ENCODE peak calls at places on chromosomes 2 and 18, in seven cellular contexts. B is activated naive CD4-positive, alpha-beta T cell treated with anti-CD3 and anti-CD28 coated beads, Interleukin-2, amount 50 U/mL, for 72 hours; C is stimulated activated CD4-positive, alpha-beta T cell treated with anti-CD3 and anti-CD28 coated beads, TNF-alpha, amount 100 ng/mL, for 48 hours; D is NCI-H2081; Q is psoas muscle; A is colonic mucosa; Y is GM10248. K is an unnamed sample.

GRCh38 chr2:201798252-201798918 is 8.0 kb upstream of the CDK15 start:
- DNase-seq in B (no peak), C (no peak), D (no peak), Q (no peak), A (no peak), Y (no peak), K (no peak)

GRCh38 chr2:46275995-46276394 is 21.2 kb upstream of the EPAS1 start:
- DNase-seq in B (no peak), C (no peak), D (no peak), Q (peak; percentile 39), A (peak; percentile 44), Y (no peak), K (peak; percentile 68)

GRCh38 chr2:196677404-196677803 is 37.9 kb downstream of the CCDC150 start:
- DNase-seq in B (no peak), C (no peak), D (peak; percentile 21), Q (no peak), A (no peak), Y (no peak), K (no peak)

GRCh38 chr2:64609229-64609994 is 44.3 kb downstream of the SERTAD2 start:
- DNase-seq in B (peak; percentile 73), C (peak; percentile 42), D (peak; percentile 59), Q (peak; percentile 66), A (peak; percentile 58), Y (peak; percentile 91), K (peak; percentile 31)

GRCh38 chr18:51029378-51029693 is 677 bp upstream of the SMAD4 start:
- DNase-seq in B (no peak), C (no peak), D (no peak), Q (no peak), A (no peak), Y (no peak), K (no peak)

GRCh38 chr18:73316513-73316912 is 448.7 kb upstream of the NETO1 start:
- DNase-seq in B (no peak), C (no peak), D (no peak), Q (no peak), A (no peak), Y (no peak), K (no peak)

GRCh38 chr18:75658330-75658729 is 230.8 kb upstream of the SMIM21 start:
- DNase-seq in B (no peak), C (no peak), D (no peak), Q (no peak), A (no peak), Y (no peak), K (no peak)

GRCh38 chr2:69943000-69943840 is 18.2 kb downstream of the ASPRV1 start:
- DNase-seq in B (no peak), C (no peak), D (peak; percentile 7), Q (no peak), A (no peak), Y (no peak), K (no peak)

GRCh38 chr2:149984311-149984710 is 396.7 kb upstream of the MMADHC start:
- DNase-seq in B (no peak), C (no peak), D (no peak), Q (no peak), A (no peak), Y (no peak), K (no peak)

GRCh38 chr2:214648520-214648919 is 161.0 kb downstream of the BARD1 start:
- DNase-seq in B (no peak), C (no peak), D (no peak), Q (no peak), A (no peak), Y (no peak), K (no peak)

GRCh38 chr18:42644729-42645131 is 470.8 kb downstream of the RIT2 start:
- DNase-seq in B (no peak), C (no peak), D (peak; percentile 22), Q (no peak), A (no peak), Y (no peak), K (no peak)

GRCh38 chr2:1990724-1991123 is 246.4 kb upstream of the PXDN start:
- DNase-seq in B (no peak), C (no peak), D (peak; percentile 93), Q (no peak), A (no peak), Y (no peak), K (no peak)

GRCh38 chr2:186659383-186659782 is 34.5 kb upstream of the FAM171B start:
- DNase-seq in B (no peak), C (no peak), D (no peak), Q (no peak), A (no peak), Y (no peak), K (no peak)

GRCh38 chr2:84057917-84058316 is 401.2 kb downstream of the SUCLG1 start:
- DNase-seq in B (no peak), C (no peak), D (no peak), Q (no peak), A (no peak), Y (no peak), K (no peak)

GRCh38 chr2:52238782-52239181 is 1206.8 kb upstream of the NRXN1 start:
- DNase-seq in B (no peak), C (no peak), D (no peak), Q (no peak), A (no peak), Y (no peak), K (no peak)

GRCh38 chr2:213248637-213249036 is 35.6 kb upstream of the SPAG16 start:
- DNase-seq in B (no peak), C (no peak), D (no peak), Q (no peak), A (no peak), Y (no peak), K (no peak)

GRCh38 chr2:161796192-161796591 is 172.0 kb downstream of the SLC4A10 start:
- DNase-seq in B (no peak), C (no peak), D (peak; percentile 62), Q (no peak), A (no peak), Y (no peak), K (no peak)

GRCh38 chr2:224584111-224584764 is 925 bp downstream of the CUL3 start:
- DNase-seq in B (no peak), C (no peak), D (peak; percentile 21), Q (peak; percentile 35), A (peak; percentile 51), Y (peak; percentile 18), K (no peak)

GRCh38 chr2:191478754-191479679 is 198.9 kb upstream of the NABP1 start:
- DNase-seq in B (no peak), C (no peak), D (peak; percentile 39), Q (no peak), A (peak; percentile 50), Y (no peak), K (peak; percentile 51)

GRCh38 chr2:37523861-37524362 is 147.5 kb downstream of the CDC42EP3 start:
- DNase-seq in B (no peak), C (no peak), D (peak; percentile 43), Q (no peak), A (peak; percentile 27), Y (no peak), K (no peak)

GRCh38 chr2:152676461-152676860 is 40.8 kb downstream of the PRPF40A start:
- DNase-seq in B (no peak), C (no peak), D (no peak), Q (no peak), A (no peak), Y (no peak), K (no peak)

GRCh38 chr2:233823731-233824121 is 30.6 kb downstream of the HJURP start:
- DNase-seq in B (peak; percentile 21), C (no peak), D (no peak), Q (no peak), A (no peak), Y (no peak), K (no peak)

GRCh38 chr2:28134262-28134812 is 243.8 kb downstream of the BABAM2 start:
- DNase-seq in B (no peak), C (no peak), D (no peak), Q (no peak), A (peak; percentile 89), Y (peak; percentile 21), K (peak; percentile 55)

GRCh38 chr2:98936133-98936916 is at the start of gene CRACDL:
- DNase-seq in B (no peak), C (no peak), D (peak; percentile 32), Q (no peak), A (no peak), Y (no peak), K (no peak)

GRCh38 chr2:136141510-136142154 is 23.7 kb upstream of the CXCR4 start:
- DNase-seq in B (no peak), C (no peak), D (peak; percentile 98), Q (no peak), A (no peak), Y (no peak), K (no peak)

K was measured in ovary.